ENCODE peak calls at places on chromosomes 7 and 10, in nine cellular contexts. O, N, Q, X, C, Y, S, P and A are unnamed samples. For H3K4me1, the result is how much of the 10 kb centered on the place peaks cover.

GRCh38 chr7:131302876-131303707 is 24.6 kb upstream of the MKLN1 start:
- DNase-seq in C (peak), S (no peak), Y (peak), P (peak), O (peak), N (peak), Q (peak), X (peak), A (peak)

GRCh38 chr10:129506101-129506797 is 39.2 kb downstream of the MGMT start:
- DNase-seq in C (no peak), N (no peak), S (no peak), Y (no peak), X (no peak), O (no peak), Q (no peak), P (no peak), A (no peak)

GRCh38 chr7:33892945-33893344 is 12.4 kb upstream of the BMPER start:
- DNase-seq in S (no peak), Y (peak), N (no peak), Q (no peak), P (no peak), X (no peak), O (no peak), C (no peak), A (no peak)

GRCh38 chr7:26090927-26091519 is 61.0 kb upstream of the NFE2L3 start:
- DNase-seq in P (peak), N (peak), Y (peak), C (peak), X (peak), Q (peak), O (peak), S (peak), A (peak)

GRCh38 chr7:116271161-116271979 is 61.0 kb downstream of the TES start:
- DNase-seq in Y (peak), S (no peak), X (no peak), O (no peak), Q (no peak), P (no peak), N (no peak), C (no peak), A (no peak)

GRCh38 chr7:22082553-22082885 is 136.8 kb upstream of the CDCA7L start:
- DNase-seq in P (no peak), O (no peak), Y (no peak), C (peak), Q (no peak), S (no peak), N (no peak), X (no peak), A (no peak)

GRCh38 chr7:91383186-91383585 is 119.0 kb downstream of the FZD1 start:
- DNase-seq in Y (peak), X (no peak), O (no peak), C (no peak), P (no peak), S (no peak), Q (no peak), N (no peak), A (no peak)

GRCh38 chr7:31464601-31465000 is 49.3 kb upstream of the ITPRID1 start:
- DNase-seq in P (no peak), X (peak), Y (no peak), N (no peak), S (no peak), C (no peak), Q (no peak), O (no peak), A (peak)

GRCh38 chr7:31175672-31176071 is 123.6 kb downstream of the ADCYAP1R1 start:
- DNase-seq in S (no peak), P (peak), N (no peak), Q (peak), O (no peak), X (peak), Y (no peak), C (peak), A (no peak)

GRCh38 chr10:6173203-6173602 is 29.5 kb upstream of the PFKFB3 start:
- DNase-seq in P (peak), Q (peak), O (no peak), X (no peak), S (no peak), Y (no peak), N (no peak), C (peak), A (no peak)

GRCh38 chr10:107496594-107496993 is 332.1 kb upstream of the SORCS1 start:
- DNase-seq in C (no peak), N (no peak), X (no peak), Y (peak), Q (no peak), P (no peak), S (no peak), O (no peak), A (no peak)

GRCh38 chr10:31739759-31740158 is 188.9 kb downstream of the ARHGAP12 start:
- DNase-seq in S (no peak), N (no peak), O (no peak), X (no peak), P (no peak), C (no peak), Q (no peak), Y (peak), A (no peak)

GRCh38 chr7:14822481-14822854 is 80.1 kb downstream of the DGKB start:
- DNase-seq in P (no peak), Q (no peak), N (no peak), Y (no peak), X (no peak), C (no peak), S (no peak), O (no peak), A (no peak)

GRCh38 chr7:139016931-139017511 is 18.8 kb downstream of the ZC3HAV1L start:
- DNase-seq in N (peak), S (peak), Q (peak), C (peak), Y (peak), O (peak), P (peak), X (peak), A (peak)

GRCh38 chr10:48289652-48290238 is 15.2 kb upstream of the FRMPD2 start:
- DNase-seq in N (peak), O (peak), Y (peak), Q (peak), X (peak), P (peak), C (peak), S (peak), A (peak)

GRCh38 chr10:12181065-12181775 is 14.5 kb downstream of the NUDT5 start:
- DNase-seq in C (no peak), P (no peak), Y (no peak), O (no peak), N (no peak), S (no peak), X (peak), Q (no peak), A (no peak)

GRCh38 chr7:7505936-7506335 is 29.7 kb downstream of the COL28A1 start:
- DNase-seq in C (no peak), O (no peak), S (no peak), Q (no peak), P (no peak), Y (peak), N (no peak), X (no peak), A (no peak)

GRCh38 chr7:17315974-17316373 is 17.5 kb downstream of the AHR start:
- DNase-seq in Q (no peak), C (no peak), N (no peak), S (no peak), P (no peak), Y (no peak), O (no peak), X (no peak), A (no peak)

GRCh38 chr10:35643151-35643975 is 1.3 kb upstream of the FZD8 start:
- DNase-seq in N (no peak), S (peak), O (peak), P (no peak), C (peak), Q (peak), Y (peak), X (peak), A (peak)

GRCh38 chr10:47308775-47309174 is 8.8 kb downstream of the GDF10 start:
- DNase-seq in X (no peak), P (no peak), Q (no peak), S (no peak), N (no peak), C (no peak), O (no peak), Y (no peak), A (no peak)

GRCh38 chr10:5381187-5381586 is 16.4 kb downstream of the UCN3 start:
- DNase-seq in O (no peak), X (no peak), C (no peak), N (no peak), Q (no peak), Y (no peak), P (no peak), S (no peak), A (no peak)

GRCh38 chr10:63798599-63799498 is 277.6 kb downstream of the REEP3 start:
- DNase-seq in P (no peak), S (no peak), Y (peak), Q (no peak), N (no peak), C (peak), O (no peak), X (peak), A (peak)

GRCh38 chr7:84187813-84188212 is 6.8 kb downstream of the SEMA3A start:
- DNase-seq in C (no peak), Q (no peak), S (no peak), N (no peak), P (no peak), O (no peak), Y (peak), X (peak), A (no peak)

GRCh38 chr10:43206391-43207235 is 60.3 kb downstream of the RASGEF1A start:
- DNase-seq in S (peak), Y (no peak), N (no peak), P (no peak), O (no peak), X (no peak), C (no peak), Q (no peak), A (no peak)

GRCh38 chr10:73433538-73433867 is at the start of gene MSS51:
- DNase-seq in X (no peak), N (no peak), S (no peak), Q (peak), Y (no peak), O (no peak), C (no peak), P (no peak), A (no peak)

GRCh38 chr7:26008428-26008827 is 143.6 kb upstream of the NFE2L3 start:
- DNase-seq in C (no peak), Y (no peak), X (no peak), P (no peak), O (no peak), Q (no peak), S (no peak), N (no peak), A (no peak)

GRCh38 chr10:130409931-130410330 is 273.7 kb downstream of the GLRX3 start:
- DNase-seq in O (no peak), C (no peak), N (no peak), Y (no peak), X (no peak), Q (no peak), P (no peak), S (no peak), A (no peak)

GRCh38 chr7:156842740-156843140 is 50.2 kb downstream of the LMBR1 start:
- DNase-seq in S (peak), O (no peak), C (peak), N (no peak), Y (no peak), Q (no peak), X (no peak), P (no peak), A (no peak)

GRCh38 chr7:6416516-6417145 is 31.1 kb downstream of the DAGLB start:
- DNase-seq in Y (no peak), O (no peak), Q (peak), X (peak), S (peak), P (no peak), N (no peak), C (peak), A (no peak)

GRCh38 chr7:125059861-125060456 is 130.3 kb upstream of the POT1 start:
- DNase-seq in X (peak), O (peak), N (no peak), P (peak), Q (no peak), Y (peak), S (peak), C (no peak), A (no peak)

GRCh38 chr10:132762267-132762666 is 23.7 kb downstream of the NKX6-2 start:
- DNase-seq in N (no peak), X (no peak), O (no peak), S (no peak), Q (no peak), P (no peak), Y (no peak), C (no peak), A (no peak)
- TF ChIP-seq EZH2phosphoT487 in N (no peak), X (no peak), O (no peak), S (no peak), Q (no peak), P (no peak), Y (no peak), C (no peak), A (no peak)

GRCh38 chr7:44618045-44618444 is 11.6 kb downstream of the OGDH start:
- DNase-seq in O (no peak), P (no peak), Y (no peak), Q (no peak), S (no peak), N (no peak), X (no peak), C (no peak), A (no peak)

GRCh38 chr7:44616545-44616944 is 10.1 kb downstream of the OGDH start:
- DNase-seq in O (no peak), C (no peak), P (no peak), S (no peak), X (no peak), N (no peak), Y (no peak), Q (no peak), A (no peak)

GRCh38 chr7:44615793-44616192 is 9.4 kb downstream of the OGDH start:
- DNase-seq in N (no peak), C (no peak), P (no peak), S (no peak), Y (no peak), Q (no peak), X (no peak), O (no peak), A (no peak)

GRCh38 chr7:44617225-44617885 is 10.9 kb downstream of the OGDH start:
- DNase-seq in O (no peak), Y (peak), C (no peak), N (no peak), S (no peak), P (no peak), X (peak), Q (no peak), A (peak)

GRCh38 chr7:44615149-44615611 is 8.8 kb downstream of the OGDH start:
- DNase-seq in S (no peak), Y (peak), O (no peak), P (no peak), Q (no peak), X (no peak), C (no peak), N (no peak), A (peak)
- H3K4me1 ChIP-seq in S (under half), Y (under half), O (under half), P (under half), Q (under half), X (under half), C (under half), N (under half), A (under half)

GRCh38 chr10:110176626-110177025 is 30.8 kb upstream of the MXI1 start:
- DNase-seq in O (no peak), P (no peak), S (no peak), Q (no peak), N (no peak), Y (no peak), X (no peak), C (no peak), A (no peak)
- H2AFZ ChIP-seq in O (no peak), P (no peak), S (no peak), Q (peak), N (no peak), Y (no peak), X (no peak), C (peak), A (no peak)

GRCh38 chr10:17084989-17085725 is 44.5 kb downstream of the CUBN start:
- DNase-seq in X (no peak), N (no peak), O (no peak), C (no peak), Y (peak), S (no peak), Q (no peak), P (no peak), A (no peak)

GRCh38 chr10:17084258-17084657 is 45.4 kb downstream of the CUBN start:
- DNase-seq in Y (peak), X (no peak), S (no peak), Q (no peak), C (no peak), O (no peak), N (no peak), P (no peak), A (no peak)

GRCh38 chr10:17092216-17092944 is 37.2 kb downstream of the CUBN start:
- DNase-seq in S (no peak), C (peak), Y (no peak), Q (no peak), P (no peak), O (no peak), X (no peak), N (no peak), A (no peak)

GRCh38 chr10:17086865-17087264 is 42.7 kb downstream of the CUBN start:
- DNase-seq in N (no peak), Q (no peak), X (no peak), C (no peak), P (no peak), S (no peak), Y (no peak), O (no peak), A (no peak)

GRCh38 chr10:17088118-17088806 is 41.3 kb downstream of the CUBN start:
- DNase-seq in P (no peak), Y (peak), O (no peak), X (peak), N (no peak), C (no peak), S (no peak), Q (no peak), A (no peak)
- TF ChIP-seq EZH2phosphoT487 in P (no peak), Y (no peak), O (no peak), X (no peak), N (no peak), C (no peak), S (no peak), Q (no peak), A (no peak)

DNA sequence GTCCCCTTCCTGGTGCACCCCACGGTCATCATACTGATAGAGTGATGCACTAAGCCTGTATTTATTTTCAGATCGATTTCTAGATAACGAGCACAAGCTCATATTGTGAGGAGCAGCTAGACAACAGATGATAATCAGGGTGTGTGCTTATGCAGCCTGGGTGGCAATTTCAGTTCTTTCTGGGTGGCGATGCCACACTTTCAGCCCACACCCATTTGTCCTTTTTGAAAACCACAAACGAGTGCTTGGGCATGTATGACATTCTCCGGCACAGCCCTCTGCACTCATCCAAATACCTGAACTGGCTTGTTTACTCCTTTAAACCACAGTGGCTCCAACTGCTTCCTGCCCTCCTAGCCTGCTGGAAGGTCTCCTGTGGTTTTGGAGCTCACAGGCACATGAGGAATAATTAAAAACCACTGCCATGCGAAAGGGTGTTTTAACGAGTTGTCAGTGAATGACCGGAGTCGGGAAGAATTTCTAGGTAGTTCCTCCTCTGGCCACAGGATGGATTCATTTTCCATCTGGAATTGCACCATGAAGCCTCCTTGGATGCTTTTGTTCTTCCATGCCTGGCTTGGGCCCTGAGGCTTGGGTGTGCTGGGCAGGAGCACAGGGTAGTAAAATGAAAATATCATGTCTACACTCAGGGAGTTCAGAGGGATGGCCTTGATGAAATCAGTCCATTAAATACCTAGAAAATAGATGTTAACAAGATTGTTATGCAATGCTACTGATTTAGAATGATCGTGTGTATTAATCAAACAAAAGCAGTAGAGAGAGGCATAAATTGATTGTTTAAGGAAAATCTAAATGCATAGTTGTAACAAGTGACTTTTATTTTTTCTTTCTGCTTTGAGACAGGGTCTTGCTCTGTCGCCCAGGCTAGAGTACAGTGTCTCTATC is 52.4 kb upstream of the ITGB1 start:
- DNase-seq in X (peak), Q (peak), N (peak), C (peak), Y (peak), S (peak), P (no peak), O (no peak), A (peak)
- H3K4me1 ChIP-seq in X (under half), Q (under half), N (under half), C (under half), Y (under half), S (under half), P (under half), O (under half), A (under half)

DNA sequence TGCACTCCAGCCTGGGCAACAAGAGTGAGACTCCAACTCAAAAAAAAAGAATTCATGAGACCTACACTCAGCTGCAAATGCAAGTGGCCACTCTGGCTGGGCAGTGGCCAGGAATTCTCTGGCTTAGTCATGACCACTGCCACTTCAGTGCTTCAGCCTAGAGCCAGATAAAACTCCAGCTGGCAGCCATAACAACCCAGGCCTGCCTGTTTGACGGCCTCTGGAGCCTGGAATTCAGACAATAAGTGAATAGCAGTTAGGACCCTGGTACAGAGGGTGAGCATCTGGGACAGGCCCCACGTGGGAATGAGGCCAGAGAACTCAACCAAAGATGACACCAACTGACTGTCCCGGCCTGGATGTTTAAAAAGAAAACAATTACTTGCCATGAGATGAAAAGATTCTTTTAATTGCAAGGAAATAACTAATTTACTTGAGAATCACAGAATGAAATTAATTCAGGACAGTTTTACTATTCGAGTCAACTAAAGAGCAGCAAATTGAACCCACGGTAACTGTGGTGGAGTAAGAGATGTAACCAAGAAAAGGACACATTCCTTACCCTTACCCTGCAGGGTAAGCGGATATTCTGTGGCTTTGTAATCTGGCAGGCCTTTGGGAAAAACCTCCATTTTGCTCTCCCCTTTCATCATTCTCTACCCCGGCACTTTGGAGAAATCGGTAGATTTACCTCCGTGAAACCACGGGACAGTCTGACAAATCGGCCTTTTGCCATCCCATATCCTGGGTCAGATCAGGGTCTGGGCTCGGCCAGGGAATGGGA is 18.7 kb downstream of the RCC1L start:
- DNase-seq in O (no peak), N (no peak), S (no peak), Q (no peak), C (no peak), X (peak), Y (peak), P (no peak), A (no peak)
- H2AFZ ChIP-seq in O (no peak), N (no peak), S (no peak), Q (no peak), C (no peak), X (no peak), Y (no peak), P (no peak), A (no peak)